ENCODE peak calls at places on chromosomes 2 and 18, in four cellular contexts. S is IMR-90, Z is H1, J is H9. W is an unnamed sample.

GRCh38 chr2:220556658-220557057 is 929.2 kb downstream of the SLC4A3 start:
- DNase-seq in S (peak), Z (no peak), J (no peak), W (no peak)

GRCh38 chr2:76579911-76580310 is 869.2 kb upstream of the GCFC2 start:
- DNase-seq in S (no peak), Z (no peak), J (peak), W (no peak)

GRCh38 chr2:23636412-23636811 is 251.4 kb downstream of the KLHL29 start:
- DNase-seq in S (peak), Z (no peak), J (no peak), W (peak)

GRCh38 chr2:173881466-173881865 is 83.7 kb downstream of the SP3 start:
- DNase-seq in S (peak), Z (no peak), J (no peak), W (no peak)

GRCh38 chr2:128381001-128381938 is 62.6 kb upstream of the HS6ST1 start:
- DNase-seq in S (no peak), Z (no peak), J (peak), W (no peak)

GRCh38 chr2:188142636-188143035 is 149.0 kb upstream of the GULP1 start:
- DNase-seq in S (peak), Z (no peak), J (no peak), W (peak)

GRCh38 chr18:3716116-3716660 is 266.2 kb downstream of the TGIF1 start:
- DNase-seq in S (no peak), Z (no peak), J (no peak), W (no peak)

GRCh38 chr2:48114256-48114655 is 208.0 kb upstream of the FBXO11 start:
- DNase-seq in S (peak), Z (no peak), J (no peak), W (no peak)

GRCh38 chr18:14971461-14972185 is 223.7 kb downstream of the ANKRD30B start:
- DNase-seq in S (no peak), Z (no peak), J (no peak), W (no peak)

GRCh38 chr2:53473236-53473635 is 294.4 kb upstream of the CHAC2 start:
- DNase-seq in S (no peak), Z (no peak), J (peak), W (peak)

GRCh38 chr2:107362973-107363372 is 463.7 kb upstream of the RGPD4 start:
- DNase-seq in S (no peak), Z (no peak), J (no peak), W (no peak)

GRCh38 chr2:218505754-218506371 is 62.3 kb downstream of the USP37 start:
- DNase-seq in S (no peak), Z (no peak), J (no peak), W (no peak)

GRCh38 chr2:225120175-225120574 is 77.9 kb upstream of the DOCK10 start:
- DNase-seq in S (peak), Z (no peak), J (no peak), W (peak)

GRCh38 chr2:101821828-101822458 is 124.4 kb downstream of the MAP4K4 start:
- DNase-seq in S (no peak), Z (no peak), J (no peak), W (no peak)

GRCh38 chr2:238974510-238975166 is 126.8 kb downstream of the TWIST2 start:
- DNase-seq in S (peak), Z (no peak), J (peak), W (peak)

GRCh38 chr2:99635710-99636431 is 146.1 kb upstream of the REV1 start:
- DNase-seq in S (no peak), Z (no peak), J (no peak), W (no peak)

GRCh38 chr2:188316354-188316753 is 24.7 kb downstream of the GULP1 start:
- DNase-seq in S (no peak), Z (no peak), J (no peak), W (no peak)

GRCh38 chr2:23012499-23012898 is 372.5 kb upstream of the KLHL29 start:
- DNase-seq in S (no peak), Z (no peak), J (no peak), W (peak)

GRCh38 chr2:177332041-177332991 is 60.3 kb upstream of the AGPS start:
- DNase-seq in S (peak), Z (no peak), J (no peak), W (peak)

GRCh38 chr2:110770696-110771425 is 38.5 kb downstream of the ACOXL start:
- DNase-seq in S (peak), Z (no peak), J (no peak), W (peak)

GRCh38 chr2:121731366-121731765 is 5.3 kb downstream of the NIFK start:
- DNase-seq in S (no peak), Z (peak), J (no peak), W (no peak)

GRCh38 chr18:58578835-58579560 is 49.9 kb downstream of the ALPK2 start:
- DNase-seq in S (peak), Z (no peak), J (no peak), W (peak)

GRCh38 chr2:9655441-9656269 is 24.9 kb upstream of the YWHAQ start:
- DNase-seq in S (peak), Z (no peak), J (no peak), W (no peak)

GRCh38 chr18:77512152-77512551 is 262.5 kb downstream of the GALR1 start:
- DNase-seq in S (no peak), Z (no peak), J (no peak), W (no peak)
- H4K5ac ChIP-seq in S (no peak), Z (no peak), J (no peak), W (no peak)

DNA sequence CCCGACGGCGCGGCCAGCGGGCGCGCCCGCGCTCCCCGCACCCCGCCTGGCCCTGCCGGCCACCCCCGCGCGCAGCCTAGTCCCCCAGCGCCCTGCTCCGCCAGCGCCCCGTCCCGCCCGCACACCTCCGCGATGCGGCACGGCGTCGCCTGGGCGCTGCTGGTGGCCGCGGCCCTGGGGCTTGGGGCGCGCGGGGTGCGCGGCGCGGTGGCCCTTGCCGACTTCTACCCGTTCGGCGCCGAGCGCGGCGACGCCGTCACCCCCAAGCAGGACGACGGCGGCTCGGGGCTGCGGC is 235 bp downstream of the SNED1 start:
- DNase-seq in S (no peak), Z (peak), J (no peak), W (no peak)
- H4K5ac ChIP-seq in S (no peak), Z (no peak), J (no peak), W (no peak)

DNA sequence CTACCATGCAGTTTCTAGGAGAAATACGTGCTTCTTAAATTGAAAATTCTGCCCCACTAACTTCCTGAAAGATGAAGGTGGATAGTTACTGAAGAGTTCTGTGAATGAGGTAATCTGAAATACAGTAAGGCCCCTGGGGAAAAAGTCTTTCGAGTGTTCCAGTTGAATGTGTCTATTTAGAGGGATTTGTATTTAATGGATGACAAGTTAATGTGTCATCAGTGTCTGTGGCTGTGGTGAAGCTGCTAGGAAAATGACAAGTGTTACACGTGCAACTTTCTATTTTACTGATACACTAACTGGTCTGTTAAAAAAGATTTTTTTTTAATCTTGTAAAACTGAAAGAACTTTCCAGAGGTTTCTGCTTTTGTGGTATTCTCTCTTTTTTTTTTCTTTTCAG is 384.6 kb downstream of the STK39 start:
- DNase-seq in S (peak), Z (no peak), J (no peak), W (no peak)
- H4K5ac ChIP-seq in S (no peak), Z (peak), J (no peak), W (no peak)

DNA sequence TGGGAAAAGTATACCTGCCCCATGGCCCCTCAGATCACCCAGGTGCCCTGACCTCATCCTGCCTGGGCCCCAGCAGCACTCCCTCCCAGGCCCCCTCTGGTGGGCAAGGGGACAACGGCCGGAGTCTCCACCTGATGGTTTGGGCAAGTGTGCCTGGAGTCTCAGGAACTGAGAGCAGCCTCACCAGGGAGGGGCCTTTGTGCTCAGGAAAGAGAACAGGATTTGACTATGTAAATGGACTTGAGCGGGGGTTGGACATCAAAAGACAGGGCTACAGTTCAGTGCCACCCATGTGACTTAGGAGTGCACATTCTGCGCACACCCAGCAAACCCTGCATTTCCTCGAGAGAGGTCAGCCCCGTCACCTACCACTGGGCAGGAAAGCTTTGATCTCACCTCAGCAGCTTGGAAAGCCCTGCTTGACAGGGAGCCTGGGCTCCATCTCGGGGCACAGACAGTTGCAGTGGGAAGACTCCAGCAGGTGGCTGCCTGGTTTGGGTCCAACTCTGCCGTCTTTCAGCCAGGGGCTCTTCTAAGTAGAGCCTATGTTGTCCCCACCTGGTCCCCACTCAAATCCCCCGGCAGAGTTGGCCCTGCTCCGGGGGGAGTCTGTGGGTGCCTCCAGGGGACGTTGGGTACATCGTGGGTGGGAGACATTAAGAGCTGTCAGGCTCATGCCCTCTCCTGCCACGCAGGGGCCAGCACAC is 3.3 kb downstream of the INPP5D start:
- DNase-seq in S (no peak), Z (peak), J (peak), W (peak)
- H4K5ac ChIP-seq in S (no peak), Z (no peak), J (no peak), W (no peak)

GRCh38 chr2:195503208-195503607 is 153.8 kb upstream of the SLC39A10 start:
- DNase-seq in S (no peak), Z (no peak), J (no peak), W (no peak)
- H4K5ac ChIP-seq in S (no peak), Z (no peak), J (no peak), W (no peak)

GRCh38 chr18:2549462-2549861 is 21.8 kb downstream of the METTL4 start:
- DNase-seq in S (no peak), Z (no peak), J (no peak), W (no peak)

GRCh38 chr18:2551425-2551824 is 19.9 kb downstream of the METTL4 start:
- DNase-seq in S (no peak), Z (no peak), J (no peak), W (no peak)

GRCh38 chr18:2545155-2545554 is 26.1 kb downstream of the METTL4 start:
- DNase-seq in S (no peak), Z (no peak), J (no peak), W (no peak)

DNA sequence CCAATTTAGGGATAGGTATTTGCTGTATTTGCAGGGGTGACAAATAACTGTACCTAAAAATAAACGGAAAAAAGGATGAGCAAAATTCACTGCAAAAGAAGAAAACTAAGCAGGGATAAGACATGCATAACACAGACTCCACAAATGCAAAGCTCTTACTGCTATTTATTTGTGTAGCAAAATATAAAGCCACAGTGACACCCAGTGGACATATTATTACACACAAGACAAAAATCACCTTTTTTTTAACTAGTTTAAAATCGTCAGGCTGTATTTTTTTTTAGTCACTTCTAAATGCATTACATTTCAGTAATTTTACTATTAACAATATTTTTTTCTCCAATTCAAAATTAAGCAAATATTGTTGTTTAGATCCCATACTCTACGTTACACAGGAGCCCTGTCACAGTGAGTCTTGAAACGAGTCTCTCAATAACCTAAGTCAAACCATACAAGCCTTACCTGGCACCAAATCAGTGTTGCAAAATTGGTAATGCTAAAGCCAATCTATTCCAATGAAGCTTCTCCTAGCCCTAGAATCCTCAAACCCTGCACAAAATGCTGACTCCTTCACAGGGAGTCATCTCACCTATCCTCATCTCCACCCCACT is 23.7 kb downstream of the METTL4 start:
- DNase-seq in S (peak), Z (no peak), J (no peak), W (peak)
- H4K5ac ChIP-seq in S (no peak), Z (no peak), J (no peak), W (no peak)

DNA sequence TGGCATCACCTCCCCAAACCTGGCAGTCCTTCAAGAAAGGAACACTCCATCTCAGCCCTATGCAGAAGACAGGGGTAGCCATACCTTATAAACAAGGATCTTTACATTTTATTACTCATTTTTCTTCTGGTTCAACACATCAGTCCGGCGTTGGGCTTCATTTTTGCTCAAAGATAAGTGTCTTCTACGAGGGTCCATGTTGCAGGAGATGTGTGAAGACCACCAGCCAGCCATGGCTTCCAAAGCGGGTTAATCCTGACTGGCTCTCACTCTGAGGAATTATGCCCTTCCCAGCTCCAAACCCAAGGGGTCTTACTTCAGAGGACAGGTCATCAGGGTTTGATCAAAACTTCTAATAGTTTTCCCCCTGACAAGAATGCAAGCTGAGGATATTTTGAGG is 23.9 kb upstream of the GNAL start:
- DNase-seq in S (no peak), Z (no peak), J (no peak), W (no peak)
- H4K5ac ChIP-seq in S (no peak), Z (no peak), J (no peak), W (no peak)

W was measured in mesendoderm.